ENCODE peak calls at places on chromosomes 12 and 14, in eight cellular contexts. U is Panc1, M is body of pancreas, H is adrenal gland, N is mesendoderm, R is tibial nerve, O is Karpas-422, I is PC-9. V is an unnamed sample.

GRCh38 chr14:95227279-95227860 is 70.0 kb upstream of the DICER1 start:
- DNase-seq in U (no peak), O (no peak), N (no peak), I (no peak), H (no peak), M (peak), R (no peak), V (no peak)

GRCh38 chr14:24483604-24484252 is 24.3 kb downstream of the CMA1 start:
- DNase-seq in M (no peak), H (no peak), N (peak), I (no peak), R (no peak), U (no peak), O (no peak), V (no peak)

GRCh38 chr12:31715283-31715825 is 13.5 kb downstream of the AMN1 start:
- DNase-seq in M (no peak), U (no peak), R (no peak), H (no peak), N (peak), O (peak), I (peak), V (no peak)

GRCh38 chr12:131724534-131724933 is 13.6 kb downstream of the SFSWAP start:
- DNase-seq in I (no peak), O (no peak), N (peak), R (no peak), M (no peak), U (no peak), H (no peak), V (no peak)

GRCh38 chr12:54374555-54375257 is 9.8 kb downstream of the ZNF385A start:
- DNase-seq in U (no peak), I (no peak), M (no peak), O (no peak), R (no peak), N (no peak), H (no peak), V (no peak)

GRCh38 chr12:132268674-132269073 is 60.7 kb downstream of the GALNT9 start:
- DNase-seq in M (no peak), U (no peak), H (no peak), N (no peak), R (no peak), I (no peak), O (no peak), V (no peak)

GRCh38 chr12:92719674-92720073 is 16.9 kb downstream of the PLEKHG7 start:
- DNase-seq in H (peak), N (no peak), O (no peak), R (no peak), U (no peak), M (no peak), I (no peak), V (no peak)

GRCh38 chr14:57275023-57275664 is 6.4 kb downstream of the AP5M1 start:
- DNase-seq in R (no peak), N (no peak), O (no peak), H (no peak), M (no peak), I (no peak), U (no peak), V (no peak)

GRCh38 chr14:52227559-52228222 is 39.8 kb upstream of the PTGDR start:
- DNase-seq in N (no peak), H (no peak), I (no peak), O (no peak), M (peak), U (no peak), R (no peak), V (no peak)

GRCh38 chr14:73712540-73713141 is 1.5 kb downstream of the PNMA1 start:
- DNase-seq in I (no peak), O (no peak), U (no peak), H (no peak), M (no peak), N (peak), R (no peak), V (no peak)

GRCh38 chr12:34396006-34396860 is 373.9 kb downstream of the ALG10 start:
- DNase-seq in M (peak), R (peak), U (no peak), N (no peak), O (no peak), I (peak), H (no peak), V (no peak)

GRCh38 chr12:123998960-123999359 is 25.9 kb downstream of the ZNF664 start:
- DNase-seq in H (no peak), O (no peak), U (no peak), M (no peak), N (no peak), I (no peak), R (no peak), V (no peak)

GRCh38 chr12:442235-442884 is 17.4 kb upstream of the B4GALNT3 start:
- DNase-seq in I (peak), R (peak), O (peak), N (peak), M (peak), H (peak), U (no peak), V (peak)

GRCh38 chr14:75884198-75884611 is 97.6 kb downstream of the TGFB3 start:
- DNase-seq in I (peak), R (no peak), N (peak), M (no peak), O (peak), H (no peak), U (no peak), V (no peak)

GRCh38 chr14:35993512-35993960 is 167.4 kb downstream of the BRMS1L start:
- DNase-seq in N (no peak), O (peak), M (no peak), H (no peak), U (no peak), R (no peak), I (no peak), V (no peak)

GRCh38 chr12:2877959-2878732 is 1.1 kb downstream of the RHNO1 start:
- DNase-seq in R (no peak), N (peak), I (no peak), H (no peak), U (no peak), O (peak), M (no peak), V (no peak)

GRCh38 chr12:8844665-8845064 is 22.2 kb downstream of the A2ML1 start:
- DNase-seq in H (peak), R (peak), I (no peak), M (peak), N (no peak), U (no peak), O (no peak), V (no peak)

GRCh38 chr14:88518592-88519512 is 36.0 kb downstream of the PTPN21 start:
- DNase-seq in I (no peak), N (no peak), H (no peak), U (no peak), R (no peak), O (no peak), M (no peak), V (no peak)

GRCh38 chr12:121719926-121720414 is 7.4 kb downstream of the TMEM120B start:
- DNase-seq in H (no peak), I (no peak), U (no peak), O (no peak), N (peak), R (no peak), M (no peak), V (peak)

GRCh38 chr12:6958609-6959375 is 7.6 kb downstream of the PTPN6 start:
- DNase-seq in O (peak), R (no peak), M (no peak), N (no peak), H (peak), U (no peak), I (no peak), V (no peak)

GRCh38 chr12:6873094-6874006 is at the start of gene SPSB2:
- DNase-seq in H (peak), R (peak), U (no peak), M (peak), I (peak), N (peak), O (peak), V (peak)

GRCh38 chr12:121804417-121805111 is 755 bp downstream of the SETD1B start:
- DNase-seq in N (peak), I (no peak), H (no peak), U (no peak), O (peak), R (no peak), M (peak), V (no peak)

GRCh38 chr12:22709292-22709691 is 84.3 kb downstream of the ETNK1 start:
- DNase-seq in R (no peak), N (peak), I (no peak), U (no peak), O (peak), M (no peak), H (no peak), V (no peak)

GRCh38 chr12:3342051-3342450 is 149.0 kb upstream of the PRMT8 start:
- DNase-seq in H (peak), R (no peak), U (no peak), M (peak), I (no peak), O (peak), N (peak), V (peak)

GRCh38 chr14:92439551-92440344 is 73.8 kb upstream of the RIN3 start:
- DNase-seq in O (no peak), I (no peak), N (no peak), M (no peak), U (no peak), H (no peak), R (no peak), V (no peak)

GRCh38 chr12:113392988-113393579 is 10.6 kb downstream of the SDS start:
- DNase-seq in O (peak), U (no peak), R (no peak), N (peak), M (no peak), H (peak), I (no peak), V (no peak)

GRCh38 chr14:92651793-92652382 is 96.5 kb downstream of the LGMN start:
- DNase-seq in R (peak), O (no peak), M (no peak), I (no peak), H (peak), N (no peak), U (no peak), V (no peak)

GRCh38 chr12:26636710-26637328 is 196.2 kb downstream of the ITPR2 start:
- DNase-seq in I (no peak), O (no peak), H (no peak), R (no peak), U (peak), M (no peak), N (peak), V (no peak)

GRCh38 chr12:19695244-19696098 is 256.2 kb downstream of the AEBP2 start:
- DNase-seq in H (no peak), R (no peak), I (no peak), M (no peak), U (no peak), O (no peak), N (no peak), V (no peak)

GRCh38 chr12:125403843-125404242 is 338.6 kb downstream of the AACS start:
- DNase-seq in H (no peak), I (no peak), N (no peak), O (no peak), M (no peak), U (no peak), R (no peak), V (no peak)

GRCh38 chr12:38253778-38254177 is 62.8 kb upstream of the ALG10B start:
- DNase-seq in H (no peak), O (no peak), U (no peak), N (no peak), R (no peak), I (no peak), M (no peak), V (no peak)

GRCh38 chr12:58502236-58502635 is 418.1 kb downstream of the LRIG3 start:
- DNase-seq in U (no peak), I (no peak), O (no peak), R (no peak), M (peak), H (no peak), N (peak), V (no peak)

GRCh38 chr12:110466791-110467190 is 1.3 kb downstream of the GPN3 start:
- DNase-seq in N (no peak), R (no peak), U (no peak), I (no peak), M (no peak), O (peak), H (no peak), V (no peak)

GRCh38 chr14:66619952-66620351 is 112.0 kb downstream of the GPHN start:
- DNase-seq in M (no peak), U (no peak), I (no peak), H (no peak), N (no peak), O (no peak), R (no peak), V (no peak)

GRCh38 chr12:64088431-64089349 is 133.4 kb downstream of the KICS2 start:
- DNase-seq in M (peak), H (peak), I (peak), U (peak), N (peak), R (peak), O (no peak), V (no peak)

GRCh38 chr12:54383041-54383609 is 1.4 kb downstream of the ZNF385A start:
- DNase-seq in H (no peak), U (peak), R (no peak), O (no peak), N (peak), M (no peak), I (no peak), V (no peak)

GRCh38 chr12:85466906-85467305 is 186.9 kb downstream of the ALX1 start:
- DNase-seq in I (no peak), U (no peak), N (no peak), O (no peak), M (no peak), R (no peak), H (no peak), V (no peak)

GRCh38 chr14:97177016-97177415 is 379.8 kb downstream of the VRK1 start:
- DNase-seq in R (no peak), N (peak), I (no peak), U (peak), M (no peak), O (peak), H (no peak), V (no peak)

GRCh38 chr12:55686366-55687010 is 21.2 kb downstream of the ITGA7 start:
- DNase-seq in O (no peak), I (no peak), H (no peak), U (no peak), N (no peak), R (no peak), M (no peak), V (no peak)

GRCh38 chr12:105113094-105113493 is 5.6 kb downstream of the WASHC4 start:
- DNase-seq in O (no peak), U (no peak), H (no peak), N (no peak), M (no peak), I (no peak), R (no peak), V (no peak)

GRCh38 chr12:105107497-105108371 is at the start of gene WASHC4:
- DNase-seq in M (peak), R (peak), O (peak), N (peak), U (no peak), I (peak), H (peak), V (peak)

GRCh38 chr12:105107176-105107496 is 395 bp upstream of the WASHC4 start:
- DNase-seq in U (no peak), R (no peak), H (peak), N (no peak), I (no peak), O (no peak), M (no peak), V (no peak)

GRCh38 chr12:105109465-105110212 is 2.1 kb downstream of the WASHC4 start:
- DNase-seq in M (no peak), I (no peak), U (no peak), N (no peak), H (peak), R (no peak), O (peak), V (no peak)

DNA sequence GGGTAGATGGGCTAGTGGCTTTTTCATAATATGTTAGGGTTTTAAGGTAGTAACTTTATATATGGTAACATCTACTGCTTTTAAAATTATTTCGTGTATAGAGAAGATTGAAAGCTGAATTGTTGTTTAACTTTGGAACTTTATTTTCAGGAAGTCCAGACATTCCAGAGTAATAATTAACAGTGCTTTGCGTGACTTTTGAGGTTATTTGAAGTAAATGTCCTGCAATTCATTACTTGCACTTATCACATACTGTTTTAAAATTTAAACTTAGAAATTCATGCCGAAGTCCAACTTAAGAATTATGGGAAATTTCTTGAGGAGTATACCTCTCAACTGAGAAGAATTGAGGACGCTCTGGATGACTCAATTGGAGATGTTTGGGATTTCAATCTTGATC is 3.3 kb downstream of the WASHC4 start:
- DNase-seq in H (no peak), I (no peak), M (no peak), O (no peak), R (no peak), U (no peak), N (no peak), V (no peak)
- H3K27ac ChIP-seq in H (peak), I (no peak), M (peak), O (peak), R (no peak), U (peak), N (no peak), V (no peak)

GRCh38 chr14:55071051-55071450 is 19.6 kb downstream of the MAPK1IP1L start:
- DNase-seq in H (no peak), O (no peak), U (no peak), I (no peak), R (no peak), M (no peak), N (no peak), V (no peak)
- H3K27ac ChIP-seq in H (no peak), O (no peak), U (no peak), I (no peak), R (peak), M (no peak), N (no peak), V (no peak)

DNA sequence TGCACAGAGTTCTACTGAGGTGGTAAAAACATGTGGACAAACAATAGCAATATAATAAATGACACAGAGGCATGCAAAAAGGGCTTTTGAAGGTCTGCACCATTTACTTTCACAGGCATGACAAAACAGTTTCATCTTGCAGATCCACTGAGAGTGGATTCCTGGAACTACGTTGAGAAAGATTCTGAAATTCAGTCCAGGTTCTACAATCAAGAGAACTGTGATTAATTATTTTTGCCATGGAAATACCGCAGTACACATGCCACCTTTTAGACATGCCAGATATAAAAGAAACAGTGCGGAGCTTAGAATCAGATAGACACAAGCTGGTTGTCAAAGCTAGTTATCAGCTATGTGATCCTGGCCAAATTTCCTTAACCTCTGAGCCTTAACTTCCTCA is 4.8 kb downstream of the CSRP2 start:
- DNase-seq in H (no peak), O (no peak), N (no peak), I (no peak), M (no peak), U (no peak), R (no peak), V (no peak)
- H3K27ac ChIP-seq in H (no peak), O (no peak), N (no peak), I (no peak), M (no peak), U (no peak), R (no peak), V (no peak)

GRCh38 chr14:90697146-90697545 is 119.1 kb downstream of the TTC7B start:
- DNase-seq in N (no peak), U (no peak), M (no peak), R (no peak), O (no peak), I (no peak), H (no peak), V (no peak)

GRCh38 chr14:90698379-90698869 is 117.8 kb downstream of the TTC7B start:
- DNase-seq in R (peak), N (peak), I (no peak), M (peak), H (peak), U (no peak), O (no peak), V (peak)

GRCh38 chr14:90696728-90697127 is 119.5 kb downstream of the TTC7B start:
- DNase-seq in N (no peak), M (no peak), O (no peak), R (no peak), U (no peak), I (no peak), H (no peak), V (no peak)

GRCh38 chr14:90697577-90698206 is 118.5 kb downstream of the TTC7B start:
- DNase-seq in N (peak), I (peak), U (peak), O (peak), R (peak), H (peak), M (peak), V (peak)

DNA sequence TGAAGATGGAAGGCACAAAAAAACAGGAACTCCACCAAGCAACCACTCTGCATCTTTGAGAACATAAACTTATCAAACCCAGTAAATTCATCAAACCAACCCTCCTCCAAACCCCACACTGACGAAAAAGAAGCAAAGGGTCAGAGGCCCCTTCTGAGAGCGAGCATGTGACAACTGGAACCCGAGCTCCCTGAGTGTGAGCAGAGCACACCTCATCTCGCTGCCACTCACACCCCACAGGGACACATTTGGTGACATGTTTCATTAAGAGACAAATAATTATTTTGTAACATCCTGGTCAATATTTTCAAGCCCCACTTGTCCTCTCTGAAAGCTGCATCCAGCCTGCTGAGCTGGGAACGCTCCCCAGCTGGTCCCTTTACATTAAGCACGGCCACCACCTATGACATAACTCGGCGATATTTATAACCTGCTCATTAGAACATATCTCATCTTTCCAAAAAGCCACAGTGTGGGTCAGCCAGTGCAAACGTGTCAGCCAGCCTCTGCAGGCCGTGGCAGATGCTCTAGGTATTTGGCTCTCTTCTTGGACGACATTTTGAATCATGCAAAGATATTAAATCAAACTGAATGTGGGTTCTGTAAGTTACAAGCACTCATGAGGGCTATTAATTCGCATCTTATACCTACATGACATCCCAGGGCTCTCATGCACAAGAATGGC is 120.1 kb downstream of the TTC7B start:
- DNase-seq in U (no peak), I (no peak), N (no peak), M (no peak), H (no peak), O (no peak), R (no peak), V (no peak)
- H3K27ac ChIP-seq in U (no peak), I (no peak), N (no peak), M (no peak), H (no peak), O (no peak), R (no peak), V (peak)